ENCODE peak calls at places on chromosome 13, in six cellular contexts. M is tibial nerve; P is endodermal cell; V is effector memory CD4-positive, alpha-beta T cell; L is neural progenitor cell; T is K562. B is an unnamed sample. For H3K36me3, the result is how much of the 10 kb centered on the place peaks cover.

GRCh38 chr13:42284068-42284467 is 12.1 kb downstream of the AKAP11 start:
- DNase-seq in M (no peak), P (no peak), V (no peak), L (no peak), T (no peak), B (no peak)

GRCh38 chr13:25570185-25570584 is 198.4 kb downstream of the ATP8A2 start:
- DNase-seq in M (no peak), P (no peak), V (no peak), L (no peak), T (no peak), B (no peak)

GRCh38 chr13:74593688-74594087 is 459.5 kb upstream of the KLF12 start:
- DNase-seq in M (no peak), P (no peak), V (no peak), L (no peak), T (no peak), B (no peak)

GRCh38 chr13:78655906-78656305 is 3.0 kb downstream of the OBI1 start:
- DNase-seq in M (no peak), P (no peak), V (no peak), L (no peak), T (no peak), B (no peak)

GRCh38 chr13:32941368-32941767 is 74.9 kb upstream of the KL start:
- DNase-seq in M (no peak), P (no peak), V (no peak), L (no peak), T (no peak), B (no peak)

GRCh38 chr13:65914707-65915106 is 1315.4 kb downstream of the PCDH9 start:
- DNase-seq in M (no peak), P (no peak), V (no peak), L (no peak), T (no peak), B (no peak)

GRCh38 chr13:27635256-27635655 is 13.6 kb downstream of the POLR1D start:
- DNase-seq in M (no peak), P (no peak), V (no peak), L (no peak), T (no peak), B (no peak)

GRCh38 chr13:41075034-41075433 is 13.7 kb downstream of the WBP4 start:
- DNase-seq in M (peak), P (no peak), V (no peak), L (peak), T (peak), B (peak)

GRCh38 chr13:50387124-50387581 is 371.9 kb downstream of the KCNRG start:
- DNase-seq in M (peak), P (peak), V (no peak), L (peak), T (peak), B (peak)

GRCh38 chr13:74661851-74662250 is 527.6 kb upstream of the KLF12 start:
- DNase-seq in M (no peak), P (no peak), V (no peak), L (no peak), T (no peak), B (no peak)

GRCh38 chr13:101624210-101624922 is 171.9 kb downstream of the ITGBL1 start:
- DNase-seq in M (no peak), P (peak), V (no peak), L (peak), T (no peak), B (peak)

GRCh38 chr13:45303866-45304265 is 37.1 kb downstream of the TPT1 start:
- DNase-seq in M (no peak), P (peak), V (no peak), L (no peak), T (no peak), B (no peak)

GRCh38 chr13:25001807-25002206 is 94.1 kb upstream of the PABPC3 start:
- DNase-seq in M (no peak), P (no peak), V (no peak), L (no peak), T (no peak), B (no peak)

GRCh38 chr13:75339635-75340374 is 142.2 kb downstream of the TBC1D4 start:
- DNase-seq in M (no peak), P (no peak), V (no peak), L (no peak), T (no peak), B (no peak)

GRCh38 chr13:111076156-111077013 is 38.7 kb upstream of the ARHGEF7 start:
- DNase-seq in M (no peak), P (no peak), V (no peak), L (no peak), T (no peak), B (no peak)

GRCh38 chr13:20997301-20998061 is 63.9 kb downstream of the LATS2 start:
- DNase-seq in M (no peak), P (peak), V (no peak), L (no peak), T (no peak), B (peak)

GRCh38 chr13:28805193-28805819 is 14.8 kb upstream of the MTUS2 start:
- DNase-seq in M (no peak), P (peak), V (no peak), L (peak), T (peak), B (peak)

GRCh38 chr13:45861352-45861751 is 9.8 kb upstream of the SIAH3 start:
- DNase-seq in M (no peak), P (no peak), V (no peak), L (no peak), T (no peak), B (no peak)

GRCh38 chr13:39527961-39528720 is 74.9 kb downstream of the LHFPL6 start:
- DNase-seq in M (no peak), P (no peak), V (no peak), L (no peak), T (no peak), B (no peak)

GRCh38 chr13:62088155-62088554 is 672.5 kb upstream of the PCDH20 start:
- DNase-seq in M (no peak), P (no peak), V (no peak), L (no peak), T (no peak), B (no peak)

GRCh38 chr13:106513025-106513424 is 22.4 kb downstream of the EFNB2 start:
- DNase-seq in M (no peak), P (no peak), V (no peak), L (no peak), T (no peak), B (no peak)

GRCh38 chr13:22082437-22083100 is 411.7 kb downstream of the FGF9 start:
- DNase-seq in M (no peak), P (no peak), V (no peak), L (no peak), T (no peak), B (no peak)

GRCh38 chr13:106417467-106418110 is 117.9 kb downstream of the EFNB2 start:
- DNase-seq in M (no peak), P (no peak), V (no peak), L (no peak), T (no peak), B (peak)

GRCh38 chr13:50016421-50016820 is 1.2 kb downstream of the KCNRG start:
- DNase-seq in M (no peak), P (no peak), V (no peak), L (no peak), T (no peak), B (no peak)

GRCh38 chr13:98519976-98520375 is 56.9 kb downstream of the STK24 start:
- DNase-seq in M (no peak), P (no peak), V (no peak), L (no peak), T (no peak), B (no peak)

GRCh38 chr13:39536274-39536673 is 66.7 kb downstream of the LHFPL6 start:
- DNase-seq in M (no peak), P (no peak), V (no peak), L (no peak), T (no peak), B (no peak)

GRCh38 chr13:112252744-112253590 is 123.2 kb upstream of the SPACA7 start:
- DNase-seq in M (no peak), P (no peak), V (no peak), L (no peak), T (no peak), B (peak)

GRCh38 chr13:112253631-112254030 is 122.5 kb upstream of the SPACA7 start:
- DNase-seq in M (no peak), P (no peak), V (no peak), L (no peak), T (no peak), B (peak)

GRCh38 chr13:112255550-112256120 is 120.5 kb upstream of the SPACA7 start:
- DNase-seq in M (no peak), P (no peak), V (no peak), L (no peak), T (no peak), B (no peak)

GRCh38 chr13:112254061-112254818 is 121.9 kb upstream of the SPACA7 start:
- DNase-seq in M (no peak), P (no peak), V (no peak), L (no peak), T (no peak), B (peak)

GRCh38 chr13:112254900-112255299 is 121.3 kb upstream of the SPACA7 start:
- DNase-seq in M (no peak), P (no peak), V (no peak), L (no peak), T (no peak), B (no peak)
- H3K36me3 ChIP-seq in M (under half), P (under half), V (under half), L (under half), T (under half), B (under half)

DNA sequence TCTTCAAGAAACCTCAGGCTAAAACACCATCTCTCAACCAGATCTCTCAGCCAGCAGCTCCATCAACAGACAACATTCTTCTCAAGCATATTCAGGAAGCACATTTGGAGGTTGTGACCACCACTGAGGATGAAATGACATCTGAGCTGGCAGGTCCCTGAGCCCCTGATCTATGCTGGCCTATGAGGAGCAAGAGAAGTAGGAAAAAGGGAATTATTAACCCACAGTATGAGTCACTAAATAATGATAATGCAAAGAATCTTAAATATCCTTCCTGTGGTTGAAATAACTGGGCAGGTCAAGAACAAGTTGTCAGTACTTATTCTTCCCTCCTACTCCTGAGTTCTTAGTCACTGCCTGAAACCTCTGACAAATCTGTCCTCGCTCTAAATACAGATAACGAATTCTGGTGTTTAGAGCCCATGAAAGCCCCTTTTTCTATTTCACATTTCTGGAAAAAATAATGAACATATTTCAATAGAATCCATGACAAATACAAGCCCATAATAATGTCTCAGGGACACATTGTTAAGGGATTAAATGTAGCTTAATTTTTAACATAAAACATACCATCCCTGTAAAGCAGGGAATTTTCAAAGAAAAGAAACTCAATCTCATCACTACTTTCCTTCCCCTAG is 225.8 kb upstream of the IRS2 start:
- DNase-seq in M (no peak), P (no peak), V (no peak), L (no peak), T (no peak), B (no peak)
- H3K4me3 ChIP-seq in M (no peak), P (no peak), V (no peak), L (no peak), T (no peak), B (no peak)

GRCh38 chr13:77013853-77014542 is 13.0 kb downstream of the FBXL3 start:
- DNase-seq in M (no peak), P (no peak), V (no peak), L (no peak), T (no peak), B (no peak)

DNA sequence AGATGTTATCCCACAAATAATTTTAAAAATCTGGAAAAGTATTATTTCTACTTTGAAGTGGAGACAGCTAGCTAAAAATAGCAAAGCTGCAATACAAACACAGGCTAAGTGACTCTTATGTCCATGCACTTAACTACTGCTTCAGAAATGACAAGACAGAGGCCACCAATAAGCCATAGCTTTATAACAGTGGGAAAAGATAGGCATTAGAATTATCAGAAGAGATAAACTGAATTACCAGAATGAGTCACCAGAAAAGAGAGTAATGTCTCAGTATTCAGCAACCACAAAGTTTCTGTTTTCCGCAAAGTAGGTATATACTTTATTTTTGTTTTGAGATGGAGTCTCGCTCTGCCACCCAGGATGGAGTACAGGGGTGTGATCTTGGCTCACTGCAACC is 17.1 kb downstream of the CLN5 start:
- DNase-seq in M (no peak), P (no peak), V (no peak), L (no peak), T (no peak), B (no peak)
- H3K36me3 ChIP-seq in M (under half), P (half or more), V (half or more), L (under half), T (half or more), B (under half)

DNA sequence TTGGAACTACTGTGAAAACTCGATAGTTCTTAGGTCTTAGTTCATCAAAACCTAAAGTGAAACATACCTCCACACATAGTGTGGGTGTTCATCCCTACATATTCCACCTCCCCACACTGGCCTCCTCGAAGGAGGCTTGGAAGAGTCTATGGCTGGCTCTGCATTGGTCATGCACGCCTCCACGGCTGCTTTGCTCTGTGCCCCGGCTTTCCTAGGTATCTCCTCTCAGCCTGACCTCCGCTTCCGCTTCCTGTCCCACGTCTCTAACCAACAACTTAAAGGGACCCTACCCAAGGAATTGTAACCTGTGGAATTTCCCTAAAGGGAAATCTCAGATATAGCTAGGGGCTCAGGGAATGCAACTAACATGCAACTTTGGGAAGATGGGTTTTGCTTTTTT is 79.7 kb upstream of the MBNL2 start:
- DNase-seq in M (no peak), P (peak), V (no peak), L (no peak), T (peak), B (peak)
- H3K4me3 ChIP-seq in M (no peak), P (peak), V (no peak), L (no peak), T (peak), B (no peak)

GRCh38 chr13:72760189-72760588 is 21.5 kb downstream of the DIS3 start:
- DNase-seq in M (no peak), P (no peak), V (no peak), L (no peak), T (no peak), B (no peak)
- H3K36me3 ChIP-seq in M (under half), P (half or more), V (half or more), L (under half), T (half or more), B (under half)

GRCh38 chr13:30618938-30619289 is 1.2 kb downstream of the USPL1 start:
- DNase-seq in M (no peak), P (no peak), V (no peak), L (no peak), T (no peak), B (no peak)
- H3K4me3 ChIP-seq in M (peak), P (peak), V (peak), L (peak), T (peak), B (peak)

GRCh38 chr13:95788100-95788463 is 111.1 kb downstream of the DNAJC3 start:
- DNase-seq in M (no peak), P (no peak), V (no peak), L (no peak), T (no peak), B (no peak)
- H3K36me3 ChIP-seq in M (under half), P (half or more), V (half or more), L (under half), T (half or more), B (under half)

GRCh38 chr13:109255457-109255856 is 530.9 kb downstream of the IRS2 start:
- DNase-seq in M (no peak), P (no peak), V (no peak), L (no peak), T (no peak), B (no peak)
- H3K4me3 ChIP-seq in M (no peak), P (no peak), V (no peak), L (no peak), T (no peak), B (no peak)

GRCh38 chr13:113605461-113605860 is 20.9 kb downstream of the TFDP1 start:
- DNase-seq in M (no peak), P (no peak), V (no peak), L (no peak), T (no peak), B (no peak)

GRCh38 chr13:113602291-113602970 is 17.9 kb downstream of the TFDP1 start:
- DNase-seq in M (no peak), P (no peak), V (no peak), L (peak), T (no peak), B (peak)

GRCh38 chr13:113605866-113606438 is 21.4 kb downstream of the TFDP1 start:
- DNase-seq in M (no peak), P (no peak), V (no peak), L (no peak), T (no peak), B (no peak)

GRCh38 chr13:113603116-113603710 is 18.7 kb downstream of the TFDP1 start:
- DNase-seq in M (no peak), P (no peak), V (no peak), L (no peak), T (no peak), B (no peak)

DNA sequence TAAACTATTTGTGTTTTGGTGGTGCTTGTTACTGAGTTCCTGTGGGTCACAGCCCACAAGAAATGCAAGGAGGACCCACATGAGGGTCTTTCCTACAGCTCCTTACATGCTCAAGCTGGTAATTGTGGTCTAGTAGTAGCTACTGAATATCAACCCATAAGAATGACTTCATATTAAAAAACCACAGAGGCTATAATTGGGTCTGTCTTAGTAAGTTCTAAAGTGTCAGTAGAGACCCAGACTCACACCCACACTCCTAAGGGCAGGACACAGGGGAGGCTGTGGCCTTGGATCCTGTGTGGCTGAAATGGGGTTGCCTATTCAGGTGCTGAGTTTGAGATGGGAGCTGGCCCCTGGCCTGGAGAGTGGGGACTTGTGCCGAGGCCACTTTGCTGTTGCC is 19.6 kb downstream of the TFDP1 start:
- DNase-seq in M (no peak), P (no peak), V (no peak), L (no peak), T (no peak), B (no peak)
- H3K36me3 ChIP-seq in M (under half), P (under half), V (under half), L (under half), T (under half), B (under half)

B was measured in H7.